ENCODE peak calls at places on chromosomes 6 and 20, in nine cellular contexts. E is epithelial cell of prostate; F is naive thymus-derived CD4-positive, alpha-beta T cell; L is left cardiac atrium; X is mucosa of descending colon; I is AG04449; O is lung microvascular endothelial cell; U is SW480; S is SJSA1. H is an unnamed sample.

GRCh38 chr20:41133709-41134361 is 3.5 kb upstream of the PLCG1 start:
- DNase-seq in E (peak), F (peak), L (no peak), X (no peak), I (no peak), O (no peak), U (peak), S (no peak), H (no peak)

GRCh38 chr20:23195635-23196034 is 109.5 kb upstream of the CD93 start:
- DNase-seq in E (no peak), F (no peak), L (no peak), X (no peak), I (no peak), O (no peak), U (no peak), S (no peak), H (no peak)

GRCh38 chr6:28615955-28616747 is 90.5 kb downstream of the GPX5 start:
- DNase-seq in E (no peak), F (no peak), L (no peak), X (no peak), I (no peak), O (no peak), U (no peak), S (no peak), H (no peak)

GRCh38 chr20:58875541-58876134 is 23.1 kb downstream of the GNAS start:
- DNase-seq in E (no peak), F (no peak), L (no peak), X (no peak), I (no peak), O (peak), U (no peak), S (peak), H (no peak)

GRCh38 chr20:25042531-25043498 is 15.1 kb downstream of the ACSS1 start:
- DNase-seq in E (no peak), F (peak), L (peak), X (peak), I (no peak), O (no peak), U (no peak), S (no peak), H (peak)

GRCh38 chr20:47540443-47541354 is 39.0 kb downstream of the NCOA3 start:
- DNase-seq in E (no peak), F (no peak), L (no peak), X (no peak), I (no peak), O (no peak), U (peak), S (no peak), H (no peak)

GRCh38 chr20:63810730-63811490 is 20.2 kb downstream of the ZBTB46 start:
- DNase-seq in E (no peak), F (no peak), L (no peak), X (no peak), I (no peak), O (no peak), U (no peak), S (no peak), H (no peak)

GRCh38 chr6:158468666-158469065 is 91.2 kb upstream of the TMEM181 start:
- DNase-seq in E (no peak), F (no peak), L (no peak), X (no peak), I (no peak), O (no peak), U (no peak), S (no peak), H (no peak)

GRCh38 chr6:142292191-142292924 is 9.4 kb upstream of the ADGRG6 start:
- DNase-seq in E (no peak), F (no peak), L (no peak), X (no peak), I (no peak), O (no peak), U (peak), S (no peak), H (no peak)

GRCh38 chr20:47181056-47181862 is 175.2 kb downstream of the ZMYND8 start:
- DNase-seq in E (peak), F (no peak), L (no peak), X (no peak), I (no peak), O (peak), U (peak), S (no peak), H (no peak)

GRCh38 chr6:154247119-154247814 is 109.3 kb downstream of the IPCEF1 start:
- DNase-seq in E (no peak), F (peak), L (no peak), X (no peak), I (no peak), O (peak), U (no peak), S (no peak), H (no peak)

GRCh38 chr6:112936079-112936472 is 588.9 kb downstream of the RFPL4B start:
- DNase-seq in E (no peak), F (no peak), L (no peak), X (no peak), I (no peak), O (no peak), U (no peak), S (no peak), H (no peak)

GRCh38 chr6:139370047-139370706 is 4.3 kb downstream of the CITED2 start:
- DNase-seq in E (no peak), F (no peak), L (no peak), X (no peak), I (peak), O (peak), U (no peak), S (no peak), H (peak)

GRCh38 chr6:131948221-131948661 is 2.9 kb downstream of the CCN2 start:
- DNase-seq in E (no peak), F (no peak), L (no peak), X (no peak), I (peak), O (peak), U (no peak), S (no peak), H (no peak)

GRCh38 chr6:105780146-105780860 is 305.8 kb upstream of the PRDM1 start:
- DNase-seq in E (peak), F (no peak), L (no peak), X (no peak), I (no peak), O (no peak), U (peak), S (no peak), H (no peak)

GRCh38 chr6:87393026-87393622 is 14.6 kb upstream of the CFAP206 start:
- DNase-seq in E (peak), F (peak), L (no peak), X (no peak), I (no peak), O (peak), U (peak), S (no peak), H (peak)

GRCh38 chr6:34970962-34971361 is 81.9 kb downstream of the ANKS1A start:
- DNase-seq in E (no peak), F (no peak), L (no peak), X (no peak), I (no peak), O (peak), U (no peak), S (no peak), H (no peak)

GRCh38 chr6:107634147-107635057 is 144.5 kb downstream of the SOBP start:
- DNase-seq in E (no peak), F (no peak), L (peak), X (no peak), I (no peak), O (peak), U (no peak), S (no peak), H (no peak)

GRCh38 chr6:3698021-3698420 is 53.5 kb downstream of the PXDC1 start:
- DNase-seq in E (no peak), F (no peak), L (no peak), X (no peak), I (no peak), O (no peak), U (no peak), S (no peak), H (no peak)

GRCh38 chr6:90139272-90139817 is 157.3 kb downstream of the BACH2 start:
- DNase-seq in E (no peak), F (no peak), L (no peak), X (no peak), I (no peak), O (no peak), U (no peak), S (no peak), H (no peak)

GRCh38 chr20:18359854-18360253 is 71.5 kb downstream of the ZNF133 start:
- DNase-seq in E (no peak), F (no peak), L (no peak), X (no peak), I (no peak), O (no peak), U (no peak), S (no peak), H (no peak)

GRCh38 chr6:4664117-4664626 is 112.0 kb upstream of the CDYL start:
- DNase-seq in E (no peak), F (no peak), L (peak), X (peak), I (peak), O (no peak), U (no peak), S (no peak), H (peak)

GRCh38 chr6:97038437-97038836 is 113.9 kb downstream of the KLHL32 start:
- DNase-seq in E (no peak), F (no peak), L (no peak), X (no peak), I (no peak), O (no peak), U (no peak), S (no peak), H (no peak)

GRCh38 chr6:133991096-133991593 is 38.1 kb downstream of the TBPL1 start:
- DNase-seq in E (no peak), F (no peak), L (no peak), X (no peak), I (peak), O (peak), U (no peak), S (peak), H (no peak)

GRCh38 chr6:35318200-35318844 is 20.7 kb downstream of the DEF6 start:
- DNase-seq in E (no peak), F (no peak), L (peak), X (peak), I (no peak), O (peak), U (peak), S (peak), H (peak)

GRCh38 chr6:37897321-37897720 is 77.8 kb downstream of the ZFAND3 start:
- DNase-seq in E (peak), F (no peak), L (no peak), X (no peak), I (no peak), O (no peak), U (peak), S (no peak), H (no peak)

GRCh38 chr20:38790210-38791053 is 15.1 kb upstream of the PPP1R16B start:
- DNase-seq in E (peak), F (peak), L (no peak), X (no peak), I (no peak), O (peak), U (peak), S (no peak), H (peak)

GRCh38 chr6:6811151-6812002 is 222.9 kb downstream of the LY86 start:
- DNase-seq in E (peak), F (peak), L (no peak), X (no peak), I (no peak), O (peak), U (peak), S (no peak), H (peak)

GRCh38 chr6:30150671-30151395 is 10.2 kb downstream of the TRIM10 start:
- DNase-seq in E (no peak), F (no peak), L (no peak), X (no peak), I (no peak), O (no peak), U (no peak), S (no peak), H (no peak)

GRCh38 chr6:98946877-98947410 is 802 bp downstream of the FBXL4 start:
- DNase-seq in E (no peak), F (peak), L (peak), X (peak), I (no peak), O (peak), U (peak), S (no peak), H (peak)

GRCh38 chr6:33204415-33205171 is at the start of gene HSD17B8:
- DNase-seq in E (no peak), F (peak), L (peak), X (peak), I (peak), O (peak), U (peak), S (peak), H (peak)

GRCh38 chr20:3818155-3819151 is 1.9 kb upstream of the AP5S1 start:
- DNase-seq in E (no peak), F (no peak), L (peak), X (peak), I (no peak), O (peak), U (peak), S (peak), H (peak)

H was measured in body of pancreas.